ENCODE peak calls at places on chromosomes 7 and 10, in seven cellular contexts. One of them, this sample, is unnamed.

GRCh38 chr10:106643521-106643920 is 521.0 kb downstream of the SORCS1 start:
- DNase-seq in KBM-7: no peak
- DNase-seq in activated B cell treated with CpG ODN at 0.5 μM for 24 hours: no peak
- DNase-seq in AG09309: no peak
- DNase-seq in endothelial cell: no peak
- DNase-seq in MCF 10A: no peak
- DNase-seq in pons: no peak
- DNase-seq in this sample: no peak

GRCh38 chr7:55055479-55055878 is 36.7 kb downstream of the EGFR start:
- DNase-seq in KBM-7: no peak
- DNase-seq in activated B cell treated with CpG ODN at 0.5 μM for 24 hours: no peak
- DNase-seq in AG09309: peak
- DNase-seq in endothelial cell: no peak
- DNase-seq in MCF 10A: peak
- DNase-seq in pons: no peak
- DNase-seq in this sample: no peak

GRCh38 chr7:2110586-2111396 is 122.0 kb downstream of the MAD1L1 start:
- DNase-seq in KBM-7: no peak
- DNase-seq in activated B cell treated with CpG ODN at 0.5 μM for 24 hours: no peak
- DNase-seq in AG09309: no peak
- DNase-seq in endothelial cell: no peak
- DNase-seq in MCF 10A: no peak
- DNase-seq in pons: no peak
- DNase-seq in this sample: no peak

GRCh38 chr7:25559581-25560367 is 331.5 kb upstream of the NPVF start:
- DNase-seq in KBM-7: no peak
- DNase-seq in activated B cell treated with CpG ODN at 0.5 μM for 24 hours: no peak
- DNase-seq in AG09309: no peak
- DNase-seq in endothelial cell: no peak
- DNase-seq in MCF 10A: no peak
- DNase-seq in pons: no peak
- DNase-seq in this sample: no peak

GRCh38 chr7:114663502-114663901 is 248.9 kb downstream of the FOXP2 start:
- DNase-seq in KBM-7: peak
- DNase-seq in activated B cell treated with CpG ODN at 0.5 μM for 24 hours: no peak
- DNase-seq in AG09309: peak
- DNase-seq in endothelial cell: no peak
- DNase-seq in MCF 10A: peak
- DNase-seq in pons: peak
- DNase-seq in this sample: no peak

GRCh38 chr7:97117035-97117371 is 495 bp upstream of the SDHAF3 start:
- DNase-seq in KBM-7: no peak
- DNase-seq in activated B cell treated with CpG ODN at 0.5 μM for 24 hours: no peak
- DNase-seq in AG09309: no peak
- DNase-seq in endothelial cell: no peak
- DNase-seq in MCF 10A: no peak
- DNase-seq in pons: no peak
- DNase-seq in this sample: no peak

GRCh38 chr7:139078911-139079310 is 30.6 kb downstream of the ZC3HAV1 start:
- DNase-seq in KBM-7: no peak
- DNase-seq in activated B cell treated with CpG ODN at 0.5 μM for 24 hours: no peak
- DNase-seq in AG09309: no peak
- DNase-seq in endothelial cell: no peak
- DNase-seq in MCF 10A: no peak
- DNase-seq in pons: peak
- DNase-seq in this sample: no peak

GRCh38 chr10:124007102-124007772 is 86.2 kb downstream of the CHST15 start:
- DNase-seq in KBM-7: no peak
- DNase-seq in activated B cell treated with CpG ODN at 0.5 μM for 24 hours: no peak
- DNase-seq in AG09309: no peak
- DNase-seq in endothelial cell: no peak
- DNase-seq in MCF 10A: no peak
- DNase-seq in pons: no peak
- DNase-seq in this sample: no peak

GRCh38 chr10:44011603-44011981 is 362.9 kb upstream of the ZNF32 start:
- DNase-seq in KBM-7: no peak
- DNase-seq in activated B cell treated with CpG ODN at 0.5 μM for 24 hours: no peak
- DNase-seq in AG09309: no peak
- DNase-seq in endothelial cell: no peak
- DNase-seq in MCF 10A: no peak
- DNase-seq in pons: no peak
- DNase-seq in this sample: no peak

GRCh38 chr7:91973632-91974031 is 33.0 kb downstream of the AKAP9 start:
- DNase-seq in KBM-7: no peak
- DNase-seq in activated B cell treated with CpG ODN at 0.5 μM for 24 hours: no peak
- DNase-seq in AG09309: no peak
- DNase-seq in endothelial cell: no peak
- DNase-seq in MCF 10A: no peak
- DNase-seq in pons: peak
- DNase-seq in this sample: no peak

GRCh38 chr7:39985398-39985918 is 35.4 kb downstream of the CDK13 start:
- DNase-seq in KBM-7: peak
- DNase-seq in activated B cell treated with CpG ODN at 0.5 μM for 24 hours: no peak
- DNase-seq in AG09309: no peak
- DNase-seq in endothelial cell: no peak
- DNase-seq in MCF 10A: no peak
- DNase-seq in pons: no peak
- DNase-seq in this sample: no peak

GRCh38 chr10:58280485-58280884 is 11.5 kb downstream of the CISD1 start:
- DNase-seq in KBM-7: no peak
- DNase-seq in activated B cell treated with CpG ODN at 0.5 μM for 24 hours: no peak
- DNase-seq in AG09309: no peak
- DNase-seq in endothelial cell: no peak
- DNase-seq in MCF 10A: no peak
- DNase-seq in pons: no peak
- DNase-seq in this sample: no peak

GRCh38 chr10:11180228-11180627 is 162.6 kb downstream of the CELF2 start:
- DNase-seq in KBM-7: peak
- DNase-seq in activated B cell treated with CpG ODN at 0.5 μM for 24 hours: no peak
- DNase-seq in AG09309: no peak
- DNase-seq in endothelial cell: no peak
- DNase-seq in MCF 10A: no peak
- DNase-seq in pons: no peak
- DNase-seq in this sample: peak

GRCh38 chr7:47759056-47759706 is 177.3 kb upstream of the TNS3 start:
- DNase-seq in KBM-7: no peak
- DNase-seq in activated B cell treated with CpG ODN at 0.5 μM for 24 hours: no peak
- DNase-seq in AG09309: no peak
- DNase-seq in endothelial cell: no peak
- DNase-seq in MCF 10A: peak
- DNase-seq in pons: no peak
- DNase-seq in this sample: no peak